ENCODE peak calls at places on chromosomes 2 and 18, in four cellular contexts. H, Z, X and P are unnamed samples.

GRCh38 chr2:14942991-14943390 is 310.5 kb downstream of the LRATD1 start:
- DNase-seq in Z (no peak), X (no peak), H (no peak), P (no peak)

GRCh38 chr2:23703583-23704385 is 223.1 kb downstream of the ATAD2B start:
- DNase-seq in X (no peak), H (peak; percentile 38), Z (no peak), P (no peak)

GRCh38 chr2:85119900-85120299 is 13.3 kb upstream of the TCF7L1 start:
- DNase-seq in X (no peak), H (no peak), Z (no peak), P (no peak)

GRCh38 chr2:15968280-15969178 is 28.2 kb downstream of the MYCN start:
- DNase-seq in H (peak; percentile 65), X (peak; percentile 84), Z (no peak), P (peak; percentile 18)

GRCh38 chr2:100524331-100524730 is 38.5 kb upstream of the PDCL3 start:
- DNase-seq in X (no peak), H (no peak), Z (peak; percentile 7), P (no peak)

GRCh38 chr2:170533156-170533555 is 182.0 kb upstream of the SP5 start:
- DNase-seq in X (no peak), H (no peak), Z (no peak), P (no peak)

GRCh38 chr18:51266736-51267135 is 69.3 kb upstream of the MEX3C start:
- DNase-seq in X (no peak), Z (no peak), H (no peak), P (no peak)

GRCh38 chr18:26536664-26537063 is 11.7 kb downstream of the KCTD1 start:
- DNase-seq in Z (no peak), H (no peak), X (no peak), P (no peak)

GRCh38 chr18:70501358-70501757 is 212.5 kb downstream of the SOCS6 start:
- DNase-seq in Z (no peak), X (no peak), H (no peak), P (no peak)

GRCh38 chr2:180006781-180007579 is at the start of gene CWC22:
- DNase-seq in H (peak; percentile 84), Z (peak; percentile 91), X (peak; percentile 90), P (peak; percentile 94)

GRCh38 chr2:108270768-108271506 is 17.8 kb upstream of the SULT1C2 start:
- DNase-seq in X (no peak), Z (no peak), H (no peak), P (no peak)

GRCh38 chr18:7844418-7844817 is 277.3 kb downstream of the PTPRM start:
- DNase-seq in Z (peak; percentile 48), X (no peak), H (no peak), P (no peak)

GRCh38 chr2:225122582-225123486 is 80.6 kb upstream of the DOCK10 start:
- DNase-seq in X (peak; percentile 18), H (no peak), Z (peak; percentile 32), P (peak; percentile 3)

GRCh38 chr2:109674894-109675534 is 60.9 kb downstream of the SOWAHC start:
- DNase-seq in H (no peak), X (no peak), Z (no peak), P (no peak)

GRCh38 chr2:120934891-120935338 is 199.2 kb downstream of the GLI2 start:
- DNase-seq in Z (peak; percentile 91), X (no peak), H (no peak), P (no peak)

GRCh38 chr18:53018791-53019190 is 678.8 kb downstream of the DCC start:
- DNase-seq in Z (peak; percentile 0), H (no peak), X (no peak), P (peak; percentile 8)

GRCh38 chr2:191303349-191304005 is 58.3 kb downstream of the MYO1B start:
- DNase-seq in X (no peak), Z (peak; percentile 57), H (no peak), P (no peak)